ENCODE peak calls at places on chromosomes 12 and 14, in ten cellular contexts. Z, O, H, D, X, K, G, C, A and T are unnamed samples.

GRCh38 chr14:105412768-105413541 is 6.7 kb upstream of the MTA1 start:
- DNase-seq in G (no peak), C (no peak), Z (no peak), O (no peak), K (no peak), H (no peak), X (no peak), A (no peak), D (peak; percentile 45), T (no peak)

GRCh38 chr12:94831081-94831747 is 172.3 kb downstream of the NDUFA12 start:
- DNase-seq in O (peak; percentile 97), A (no peak), G (no peak), C (no peak), X (no peak), H (no peak), D (no peak), K (no peak), Z (no peak), T (peak; percentile 17)

GRCh38 chr12:109461049-109461845 is 15.9 kb downstream of the KCTD10 start:
- DNase-seq in A (peak; percentile 62), D (no peak), G (no peak), H (no peak), C (peak; percentile 28), O (peak; percentile 50), K (no peak), X (no peak), Z (peak; percentile 68), T (no peak)

GRCh38 chr14:96071561-96071960 is 32.4 kb downstream of the C14orf132 start:
- DNase-seq in G (no peak), Z (no peak), H (no peak), X (no peak), D (peak; percentile 28), C (no peak), K (peak; percentile 32), O (no peak), A (no peak), T (no peak)

GRCh38 chr12:122471324-122472226 is 29.2 kb downstream of the ZCCHC8 start:
- DNase-seq in G (no peak), Z (peak; percentile 69), C (peak; percentile 63), A (peak; percentile 84), D (no peak), O (peak; percentile 68), K (no peak), H (no peak), X (no peak), T (no peak)

GRCh38 chr12:57473392-57473791 is 6.3 kb downstream of the ARHGAP9 start:
- DNase-seq in H (no peak), O (no peak), Z (no peak), K (no peak), X (no peak), G (no peak), D (no peak), A (no peak), C (no peak), T (no peak)

GRCh38 chr12:20731274-20731673 is 36.1 kb downstream of the SLCO1C1 start:
- DNase-seq in H (no peak), X (no peak), A (no peak), C (no peak), Z (no peak), O (no peak), D (no peak), G (no peak), K (no peak), T (no peak)

GRCh38 chr12:49705479-49706267 is 1.5 kb downstream of the FMNL3 start:
- DNase-seq in H (no peak), A (peak; percentile 84), C (no peak), O (peak; percentile 37), G (peak; percentile 80), K (peak; percentile 69), Z (peak; percentile 85), D (peak; percentile 86), X (peak; percentile 31), T (peak; percentile 47)

GRCh38 chr14:95041477-95042020 is 115.8 kb downstream of the DICER1 start:
- DNase-seq in K (no peak), Z (no peak), O (no peak), X (no peak), C (no peak), H (no peak), D (peak; percentile 17), A (no peak), G (no peak), T (no peak)

GRCh38 chr12:12811343-12811742 is 1.8 kb upstream of the DDX47 start:
- DNase-seq in H (no peak), O (no peak), X (no peak), D (no peak), C (no peak), Z (no peak), G (no peak), K (no peak), A (no peak), T (no peak)

GRCh38 chr14:23175823-23176222 is 7.6 kb downstream of the SLC7A8 start:
- DNase-seq in K (no peak), C (no peak), H (no peak), G (no peak), O (no peak), A (peak; percentile 20), D (no peak), Z (no peak), X (no peak), T (no peak)

GRCh38 chr14:95499354-95499750 is 17.1 kb downstream of the SYNE3 start:
- DNase-seq in O (no peak), G (no peak), K (no peak), A (no peak), H (no peak), Z (no peak), C (no peak), X (no peak), D (no peak), T (no peak)

GRCh38 chr12:56661979-56662638 is 16.3 kb upstream of the ATP5F1B start:
- DNase-seq in H (no peak), D (peak; percentile 47), Z (no peak), C (no peak), K (no peak), X (no peak), O (no peak), G (no peak), A (no peak), T (peak; percentile 10)

GRCh38 chr14:58805057-58805456 is 167.3 kb downstream of the DACT1 start:
- DNase-seq in K (no peak), G (no peak), C (peak; percentile 57), D (no peak), X (no peak), A (peak; percentile 4), O (no peak), H (no peak), Z (peak; percentile 82), T (no peak)

GRCh38 chr14:93219103-93219726 is 12.2 kb downstream of the UBR7 start:
- DNase-seq in C (peak; percentile 72), A (peak; percentile 65), O (peak; percentile 77), G (peak; percentile 66), X (no peak), K (no peak), Z (peak; percentile 56), H (no peak), D (peak; percentile 70), T (no peak)
- H3K36me3 ChIP-seq in C (peaks cover 42% of the 10 kb centered on the region), A (peaks cover 20% of the 10 kb centered on the region), O (peaks cover 92% of the 10 kb centered on the region), G (no peaks in the 10 kb centered on the region), X (peaks cover 49% of the 10 kb centered on the region), K (peaks cover 54% of the 10 kb centered on the region), Z (peaks cover 3% of the 10 kb centered on the region), H (peaks cover 47% of the 10 kb centered on the region), D (peaks cover 46% of the 10 kb centered on the region), T (peaks cover 59% of the 10 kb centered on the region)

DNA sequence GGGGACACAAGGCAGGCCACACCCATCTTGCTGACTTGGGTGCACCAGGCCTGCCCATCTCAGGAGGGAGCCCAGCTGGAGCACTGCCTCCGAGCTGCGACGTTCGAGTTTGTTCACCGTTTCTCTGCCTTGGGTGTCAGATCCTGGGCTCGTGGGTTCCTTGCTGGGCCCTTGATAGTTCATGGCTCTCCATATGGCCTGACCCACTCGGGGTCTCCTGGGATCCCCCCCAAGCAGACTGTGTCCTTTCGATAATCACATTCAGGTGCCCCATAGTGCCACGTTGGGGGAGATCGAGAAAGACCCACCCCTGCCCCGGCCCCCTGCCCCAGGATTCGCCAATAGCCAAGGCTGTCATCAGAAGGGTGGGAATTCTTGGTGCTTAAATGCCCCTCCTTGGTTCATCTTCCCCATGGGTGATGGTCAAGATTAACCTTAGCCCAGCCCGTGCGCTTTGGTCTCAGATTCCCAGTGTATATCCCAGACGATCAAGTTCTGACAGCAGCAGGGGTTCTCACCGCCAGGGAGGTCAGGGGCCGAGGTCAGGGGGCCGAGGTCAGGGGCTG is 7.4 kb downstream of the RFLNA start:
- DNase-seq in C (no peak), G (no peak), X (no peak), K (no peak), O (no peak), A (no peak), Z (no peak), D (no peak), H (peak; percentile 27), T (no peak)
- TF ChIP-seq CTCF in C (no peak), G (no peak), X (no peak), K (no peak), O (no peak), A (no peak), Z (no peak), D (no peak), H (no peak), T (no peak)

DNA sequence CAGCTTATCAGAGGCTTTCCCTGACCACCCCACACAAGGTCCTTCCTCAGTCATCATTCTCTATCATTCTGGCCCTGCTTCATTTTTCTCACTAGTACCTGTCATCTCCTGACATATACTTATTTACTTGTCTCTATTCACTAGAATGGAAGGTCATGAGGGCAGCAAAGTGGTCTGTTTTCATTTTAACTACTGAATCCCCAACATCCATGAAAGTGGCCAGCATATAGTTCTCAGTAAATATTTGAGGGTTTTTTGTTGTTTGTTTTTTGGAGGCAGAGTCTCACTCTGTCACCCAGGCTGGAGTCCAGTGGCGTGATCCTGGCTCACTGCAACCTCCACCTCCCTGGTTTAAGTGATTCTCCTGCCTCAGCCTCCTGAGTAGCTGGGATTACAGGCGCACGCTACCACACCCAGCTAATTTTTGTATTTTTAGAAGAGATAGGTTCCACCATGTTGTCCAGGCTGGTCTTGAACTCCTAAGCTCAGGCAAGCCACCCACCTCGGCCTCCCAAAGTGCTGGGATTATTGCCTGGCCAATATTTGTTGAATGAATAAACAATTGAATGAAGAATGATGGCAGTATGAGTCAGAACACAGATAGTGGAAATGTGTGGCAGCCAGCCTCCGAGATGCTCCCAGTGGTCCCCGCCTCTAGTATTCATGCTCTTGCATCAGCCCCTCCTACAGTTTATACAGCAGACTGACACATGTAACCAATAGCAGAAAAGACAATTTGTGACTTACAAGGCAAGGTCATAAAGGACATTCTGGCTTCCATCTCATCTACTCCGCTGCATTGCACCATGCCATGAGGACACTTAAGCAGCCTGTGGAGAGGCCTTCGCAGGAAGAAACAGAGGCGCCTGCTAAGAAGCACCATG is 7.0 kb upstream of the ANO6 start:
- DNase-seq in G (no peak), K (no peak), C (no peak), O (no peak), H (no peak), A (peak; percentile 84), Z (peak; percentile 49), X (no peak), D (no peak), T (no peak)
- H3K27ac ChIP-seq in G (no peak overlapping the region), K (no peak overlapping the region), C (no peak overlapping the region), O (no peak overlapping the region), H (no peak overlapping the region), A (no peak overlapping the region), Z (no peak overlapping the region), X (no peak overlapping the region), D (no peak overlapping the region), T (no peak overlapping the region)

DNA sequence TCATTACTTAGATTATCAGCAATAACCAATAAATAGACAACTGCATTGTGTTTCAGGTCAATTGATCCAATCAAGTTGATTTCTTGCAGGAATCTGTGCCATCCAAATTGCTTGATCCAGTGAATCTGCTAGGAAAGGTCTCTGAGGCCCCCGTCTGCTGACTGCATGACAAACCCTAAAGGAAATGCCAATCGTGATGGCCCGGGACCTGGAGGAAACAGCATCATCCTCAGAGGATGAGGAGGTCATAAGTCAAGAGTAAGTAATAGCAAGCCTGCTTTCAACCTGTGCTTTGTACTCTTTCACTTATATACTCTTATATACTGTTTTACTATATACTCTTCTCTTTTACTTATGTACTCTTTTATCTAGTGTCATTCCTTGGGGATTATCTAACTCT is 1.9 kb downstream of the TTLL5 start:
- DNase-seq in C (no peak), O (no peak), K (no peak), D (no peak), Z (no peak), H (no peak), X (no peak), G (no peak), A (no peak), T (no peak)
- H3K36me3 ChIP-seq in C (peaks cover 7% of the 10 kb centered on the region), O (peaks cover 28% of the 10 kb centered on the region), K (no peaks in the 10 kb centered on the region), D (peaks cover 34% of the 10 kb centered on the region), Z (peaks cover 1% of the 10 kb centered on the region), H (no peaks in the 10 kb centered on the region), X (no peaks in the 10 kb centered on the region), G (no peaks in the 10 kb centered on the region), A (no peaks in the 10 kb centered on the region), T (no peaks in the 10 kb centered on the region)